ENCODE peak calls at places on chromosomes 11 and 22, in five cellular contexts. K is HAP-1, S is PC-9, A is adrenal gland, H is aorta. Y is an unnamed sample.

GRCh38 chr22:19175602-19176174 is 2.8 kb downstream of the SLC25A1 start:
- DNase-seq in A (no peak), H (no peak), S (no peak), K (no peak), Y (no peak)

GRCh38 chr11:46106530-46107407 is 14.5 kb downstream of the PHF21A start:
- DNase-seq in K (no peak), H (no peak), S (no peak), A (no peak), Y (no peak)

GRCh38 chr11:129625930-129626329 is 189.7 kb upstream of the TMEM45B start:
- DNase-seq in A (no peak), K (no peak), H (no peak), S (no peak), Y (no peak)

GRCh38 chr22:39026509-39027150 is 5.7 kb downstream of the APOBEC3D start:
- DNase-seq in S (no peak), A (no peak), K (no peak), H (no peak), Y (no peak)

GRCh38 chr11:1293619-1294015 is 15.8 kb downstream of the TOLLIP start:
- DNase-seq in K (no peak), A (no peak), H (peak; percentile 66), S (no peak), Y (peak; percentile 70)

GRCh38 chr22:39510529-39511149 is 8.5 kb downstream of the MIEF1 start:
- DNase-seq in S (no peak), H (no peak), K (no peak), A (no peak), Y (no peak)

GRCh38 chr11:2134022-2135010 is 4.9 kb downstream of the IGF2 start:
- DNase-seq in A (no peak), S (no peak), H (peak; percentile 48), K (no peak), Y (peak; percentile 57)

GRCh38 chr11:71481101-71481960 is 28.3 kb downstream of the NADSYN1 start:
- DNase-seq in A (no peak), H (peak; percentile 57), S (peak; percentile 67), K (no peak), Y (no peak)

GRCh38 chr11:64539711-64540420 is 51.2 kb upstream of the SLC22A12 start:
- DNase-seq in S (no peak), K (no peak), H (peak; percentile 61), A (no peak), Y (peak; percentile 8)

GRCh38 chr11:120013325-120014250 is 124.3 kb downstream of the TRIM29 start:
- DNase-seq in H (no peak), K (peak; percentile 77), A (peak; percentile 30), S (peak; percentile 21), Y (no peak)

GRCh38 chr11:69878144-69878883 is 59.1 kb upstream of the FGF3 start:
- DNase-seq in H (peak; percentile 62), A (no peak), K (no peak), S (no peak), Y (peak; percentile 32)

GRCh38 chr11:47518212-47518959 is 34.5 kb downstream of the CELF1 start:
- DNase-seq in A (no peak), K (no peak), H (no peak), S (no peak), Y (no peak)

GRCh38 chr11:132349806-132350733 is 979.7 kb downstream of the NTM start:
- DNase-seq in A (no peak), H (no peak), K (no peak), S (no peak), Y (no peak)

GRCh38 chr11:18729426-18729825 is 3.4 kb upstream of the IGSF22 start:
- DNase-seq in H (no peak), K (no peak), A (no peak), S (no peak), Y (no peak)

GRCh38 chr11:86509579-86509978 is 134.9 kb downstream of the CCDC81 start:
- DNase-seq in K (no peak), A (no peak), H (no peak), S (no peak), Y (no peak)

GRCh38 chr11:84518601-84519183 is 1108.5 kb downstream of the DLG2 start:
- DNase-seq in S (no peak), H (no peak), A (no peak), K (no peak), Y (no peak)

GRCh38 chr11:65432133-65432650 is 9.6 kb downstream of the NEAT1 start:
- DNase-seq in H (no peak), S (no peak), K (no peak), A (no peak), Y (no peak)

GRCh38 chr11:111479666-111480065 is 32.5 kb downstream of the BTG4 start:
- DNase-seq in K (no peak), S (no peak), H (no peak), A (no peak), Y (no peak)

GRCh38 chr22:16917144-16918003 is 90.6 kb downstream of the GAB4 start:
- DNase-seq in S (peak; percentile 37), K (peak; percentile 88), H (peak; percentile 80), A (peak; percentile 68), Y (no peak)

GRCh38 chr22:43433904-43434600 is 22.2 kb downstream of the MPPED1 start:
- DNase-seq in H (peak; percentile 59), K (no peak), A (no peak), S (no peak), Y (peak; percentile 35)

GRCh38 chr22:36923458-36923784 is 10.0 kb downstream of the CSF2RB start:
- DNase-seq in S (no peak), H (no peak), A (no peak), K (no peak), Y (peak; percentile 72)

DNA sequence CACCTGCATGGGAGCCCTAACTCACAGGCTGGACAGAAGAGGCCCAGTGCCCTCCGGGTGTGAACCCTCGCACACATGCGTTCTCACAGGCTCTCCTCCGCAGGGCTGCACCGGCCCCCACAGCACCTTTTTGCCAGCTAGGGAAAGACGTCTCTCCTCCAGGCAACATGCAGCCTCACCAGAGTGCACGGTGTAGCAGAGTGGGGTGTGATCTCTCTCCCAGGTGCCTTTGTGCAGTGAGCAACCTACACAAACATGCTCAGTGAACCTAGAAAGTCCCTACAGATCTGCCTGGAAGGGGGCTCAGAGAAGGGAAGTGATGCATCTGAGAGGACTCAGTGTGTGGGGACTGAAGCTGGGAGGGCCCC is 3.7 kb upstream of the CARNS1 start:
- DNase-seq in S (no peak), A (no peak), H (no peak), K (no peak), Y (no peak)
- H3K4me1 ChIP-seq in S (no peaks in the 10 kb centered on the region), A (peaks cover 4% of the 10 kb centered on the region), H (no peaks in the 10 kb centered on the region), K (no peaks in the 10 kb centered on the region), Y (peaks cover 9% of the 10 kb centered on the region)

DNA sequence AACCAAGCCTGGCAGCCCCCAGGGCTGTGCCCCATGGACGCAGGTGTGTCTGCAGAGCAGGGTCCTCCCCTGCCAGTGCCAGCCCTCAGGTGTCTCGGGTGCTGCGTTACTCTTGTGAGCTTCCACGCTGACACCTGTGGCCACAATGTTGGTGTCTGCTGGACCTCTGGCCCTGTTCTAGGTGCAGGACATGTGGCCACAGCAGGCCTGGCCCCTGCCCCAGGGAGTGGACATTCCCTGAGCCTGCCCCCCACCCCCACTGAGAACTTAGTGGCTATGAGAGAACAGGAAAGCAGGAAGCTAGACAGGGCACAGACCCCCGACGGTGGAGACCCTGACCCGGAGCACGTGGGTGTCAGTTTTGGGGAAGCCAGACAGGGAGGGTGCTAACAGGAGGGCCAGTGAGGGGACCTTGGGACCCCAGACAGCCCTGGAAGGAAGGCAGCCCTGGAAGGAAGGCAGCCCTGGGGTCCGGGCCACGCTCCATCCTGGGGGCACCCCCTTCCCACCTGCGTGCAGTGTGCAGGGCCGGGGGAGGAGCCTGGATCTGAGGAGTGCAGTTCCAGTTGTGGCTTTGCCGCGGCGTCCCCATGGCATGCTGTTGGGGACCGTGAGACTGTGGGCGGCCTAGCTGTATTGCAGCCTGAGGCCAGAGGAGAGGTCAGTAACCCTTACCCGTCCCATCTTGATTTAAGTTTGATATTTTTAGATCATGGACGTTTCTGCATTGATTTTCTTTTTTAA is 43.9 kb upstream of the PPARA start:
- DNase-seq in K (no peak), H (no peak), A (no peak), S (no peak), Y (no peak)
- H3K4me1 ChIP-seq in K (no peaks in the 10 kb centered on the region), H (no peaks in the 10 kb centered on the region), A (peaks cover 81% of the 10 kb centered on the region), S (peaks cover 5% of the 10 kb centered on the region), Y (peaks cover 70% of the 10 kb centered on the region)

GRCh38 chr11:33478111-33478573 is 221.0 kb downstream of the HIPK3 start:
- DNase-seq in S (no peak), H (no peak), A (peak; percentile 45), K (no peak), Y (no peak)
- H3K4me1 ChIP-seq in S (peaks cover 12% of the 10 kb centered on the region), H (no peaks in the 10 kb centered on the region), A (peaks cover 31% of the 10 kb centered on the region), K (no peaks in the 10 kb centered on the region), Y (peaks cover 5% of the 10 kb centered on the region)

GRCh38 chr11:33062137-33062536 is 22.8 kb downstream of the TCP11L1 start:
- DNase-seq in K (no peak), H (no peak), S (no peak), A (no peak), Y (no peak)
- H3K4me1 ChIP-seq in K (no peaks in the 10 kb centered on the region), H (no peaks in the 10 kb centered on the region), S (no peaks in the 10 kb centered on the region), A (no peaks in the 10 kb centered on the region), Y (no peaks in the 10 kb centered on the region)

GRCh38 chr11:62233730-62234129 is 8.3 kb upstream of the SCGB1D2 start:
- DNase-seq in H (no peak), S (no peak), A (no peak), K (no peak), Y (no peak)
- H3K4me1 ChIP-seq in H (no peaks in the 10 kb centered on the region), S (no peaks in the 10 kb centered on the region), A (no peaks in the 10 kb centered on the region), K (no peaks in the 10 kb centered on the region), Y (no peaks in the 10 kb centered on the region)